ENCODE peak calls at places on chromosomes 5 and 9, in six cellular contexts. One of them, this sample, is unnamed.

GRCh38 chr9:100639851-100640250 is 62.0 kb downstream of the CAVIN4 start:
- DNase-seq in activated T-cell treated with anti-CD3 and anti-CD28 coated beads for 4 hours: no peak
- DNase-seq in posterior vena cava: no peak
- DNase-seq in iPS DF 19.7: no peak
- DNase-seq in naive thymus-derived CD8-positive, alpha-beta T cell: no peak
- DNase-seq in RWPE1: no peak
- DNase-seq in this sample: no peak

GRCh38 chr5:2220741-2221140 is 338.0 kb upstream of the IRX4 start:
- DNase-seq in activated T-cell treated with anti-CD3 and anti-CD28 coated beads for 4 hours: no peak
- DNase-seq in posterior vena cava: no peak
- DNase-seq in iPS DF 19.7: no peak
- DNase-seq in naive thymus-derived CD8-positive, alpha-beta T cell: no peak
- DNase-seq in RWPE1: no peak
- DNase-seq in this sample: no peak

GRCh38 chr9:18463991-18464390 is 10.0 kb upstream of the ADAMTSL1 start:
- DNase-seq in activated T-cell treated with anti-CD3 and anti-CD28 coated beads for 4 hours: no peak
- DNase-seq in posterior vena cava: no peak
- DNase-seq in iPS DF 19.7: no peak
- DNase-seq in naive thymus-derived CD8-positive, alpha-beta T cell: no peak
- DNase-seq in RWPE1: peak
- DNase-seq in this sample: peak

GRCh38 chr5:172090976-172091547 is 84.6 kb upstream of the FBXW11 start:
- DNase-seq in activated T-cell treated with anti-CD3 and anti-CD28 coated beads for 4 hours: no peak
- DNase-seq in posterior vena cava: no peak
- DNase-seq in iPS DF 19.7: no peak
- DNase-seq in naive thymus-derived CD8-positive, alpha-beta T cell: no peak
- DNase-seq in RWPE1: peak
- DNase-seq in this sample: no peak

GRCh38 chr9:99050292-99050911 is 54.5 kb upstream of the TGFBR1 start:
- DNase-seq in activated T-cell treated with anti-CD3 and anti-CD28 coated beads for 4 hours: no peak
- DNase-seq in posterior vena cava: no peak
- DNase-seq in iPS DF 19.7: no peak
- DNase-seq in naive thymus-derived CD8-positive, alpha-beta T cell: no peak
- DNase-seq in RWPE1: no peak
- DNase-seq in this sample: peak

GRCh38 chr5:171442287-171443042 is 23.0 kb downstream of the FGF18 start:
- DNase-seq in activated T-cell treated with anti-CD3 and anti-CD28 coated beads for 4 hours: no peak
- DNase-seq in posterior vena cava: no peak
- DNase-seq in iPS DF 19.7: no peak
- DNase-seq in naive thymus-derived CD8-positive, alpha-beta T cell: no peak
- DNase-seq in RWPE1: no peak
- DNase-seq in this sample: no peak

GRCh38 chr5:3392306-3392939 is 203.2 kb upstream of the IRX1 start:
- DNase-seq in activated T-cell treated with anti-CD3 and anti-CD28 coated beads for 4 hours: no peak
- DNase-seq in posterior vena cava: no peak
- DNase-seq in iPS DF 19.7: no peak
- DNase-seq in naive thymus-derived CD8-positive, alpha-beta T cell: peak
- DNase-seq in RWPE1: no peak
- DNase-seq in this sample: no peak

GRCh38 chr5:177446184-177447065 is at the start of gene PRR7:
- DNase-seq in activated T-cell treated with anti-CD3 and anti-CD28 coated beads for 4 hours: peak
- DNase-seq in posterior vena cava: peak
- DNase-seq in iPS DF 19.7: no peak
- DNase-seq in naive thymus-derived CD8-positive, alpha-beta T cell: peak
- DNase-seq in RWPE1: peak
- DNase-seq in this sample: peak

GRCh38 chr5:104793452-104794120 is 1231.0 kb upstream of the NUDT12 start:
- DNase-seq in activated T-cell treated with anti-CD3 and anti-CD28 coated beads for 4 hours: no peak
- DNase-seq in posterior vena cava: no peak
- DNase-seq in iPS DF 19.7: peak
- DNase-seq in naive thymus-derived CD8-positive, alpha-beta T cell: no peak
- DNase-seq in RWPE1: no peak
- DNase-seq in this sample: no peak

GRCh38 chr5:68320094-68320986 is 104.8 kb downstream of the PIK3R1 start:
- DNase-seq in activated T-cell treated with anti-CD3 and anti-CD28 coated beads for 4 hours: no peak
- DNase-seq in posterior vena cava: no peak
- DNase-seq in iPS DF 19.7: no peak
- DNase-seq in naive thymus-derived CD8-positive, alpha-beta T cell: no peak
- DNase-seq in RWPE1: no peak
- DNase-seq in this sample: no peak

GRCh38 chr9:69324549-69325401 is at the start of gene ENTREP1:
- DNase-seq in activated T-cell treated with anti-CD3 and anti-CD28 coated beads for 4 hours: no peak
- DNase-seq in posterior vena cava: peak
- DNase-seq in iPS DF 19.7: no peak
- DNase-seq in naive thymus-derived CD8-positive, alpha-beta T cell: no peak
- DNase-seq in RWPE1: peak
- DNase-seq in this sample: peak